ENCODE peak calls at places on chromosome 21, in seven cellular contexts. A is mesothelial cell of epicardium, G is foreskin keratinocyte, S is AG10803, V is A549, M is pancreas, O is WTC11. T is an unnamed sample.

GRCh38 chr21:45541221-45542039 is 810 bp downstream of the SLC19A1 start:
- DNase-seq in M (peak; percentile 73), O (peak; percentile 25), V (peak; percentile 80), G (no peak), S (peak; percentile 44), A (peak; percentile 47), T (peak; percentile 50)

GRCh38 chr21:18801468-18801867 is 397.9 kb upstream of the TMPRSS15 start:
- DNase-seq in A (no peak), M (no peak), O (peak; percentile 14), S (no peak), V (no peak), G (no peak), T (peak; percentile 2)

GRCh38 chr21:34302496-34302895 is 61.3 kb upstream of the KCNE2 start:
- DNase-seq in G (no peak), S (peak; percentile 57), A (no peak), V (no peak), M (no peak), O (no peak), T (no peak)

GRCh38 chr21:20882462-20883415 is 115.5 kb upstream of the NCAM2 start:
- DNase-seq in O (peak; percentile 47), S (no peak), A (peak; percentile 40), G (no peak), M (peak; percentile 15), V (no peak), T (no peak)

GRCh38 chr21:44461005-44461404 is 5.7 kb downstream of the LRRC3 start:
- DNase-seq in M (no peak), G (no peak), O (no peak), V (no peak), A (peak; percentile 37), S (no peak), T (no peak)

GRCh38 chr21:45987121-45987711 is 5.6 kb downstream of the COL6A1 start:
- DNase-seq in S (no peak), M (no peak), O (peak; percentile 8), V (no peak), A (no peak), G (no peak), T (no peak)

GRCh38 chr21:16028163-16028562 is 298.4 kb downstream of the USP25 start:
- DNase-seq in A (no peak), V (no peak), G (no peak), O (no peak), S (no peak), M (no peak), T (no peak)

GRCh38 chr21:44681152-44681551 is 811 bp downstream of the KRTAP12-1 start:
- DNase-seq in A (no peak), O (no peak), G (no peak), V (no peak), M (no peak), S (no peak), T (no peak)

GRCh38 chr21:41642399-41642798 is 124.5 kb downstream of the RIPK4 start:
- DNase-seq in S (peak; percentile 50), O (no peak), V (no peak), G (no peak), A (no peak), M (no peak), T (no peak)

GRCh38 chr21:41410767-41411448 is 15.1 kb upstream of the MX1 start:
- DNase-seq in G (no peak), A (no peak), V (no peak), O (no peak), M (no peak), S (no peak), T (no peak)

GRCh38 chr21:15870819-15871218 is 141.0 kb downstream of the USP25 start:
- DNase-seq in S (no peak), A (no peak), O (no peak), V (no peak), G (no peak), M (no peak), T (no peak)

GRCh38 chr21:34642211-34643075 is 26.4 kb upstream of the CLIC6 start:
- DNase-seq in S (peak; percentile 52), V (no peak), G (peak; percentile 17), M (no peak), O (no peak), A (no peak), T (no peak)

GRCh38 chr21:34958040-34958439 is 91.1 kb downstream of the RUNX1 start:
- DNase-seq in G (no peak), M (no peak), V (no peak), A (no peak), O (no peak), S (no peak), T (no peak)

GRCh38 chr21:45669382-45669781 is 25.9 kb downstream of the PCBP3 start:
- DNase-seq in O (no peak), G (no peak), M (no peak), V (no peak), A (no peak), S (no peak), T (no peak)

GRCh38 chr21:41508415-41509205 is 652 bp upstream of the TMPRSS2 start:
- DNase-seq in O (no peak), S (no peak), G (no peak), A (no peak), V (no peak), M (peak; percentile 59), T (no peak)

GRCh38 chr21:37093977-37094376 is 20.9 kb downstream of the TTC3 start:
- DNase-seq in V (no peak), A (no peak), M (no peak), G (no peak), O (no peak), S (no peak), T (no peak)

DNA sequence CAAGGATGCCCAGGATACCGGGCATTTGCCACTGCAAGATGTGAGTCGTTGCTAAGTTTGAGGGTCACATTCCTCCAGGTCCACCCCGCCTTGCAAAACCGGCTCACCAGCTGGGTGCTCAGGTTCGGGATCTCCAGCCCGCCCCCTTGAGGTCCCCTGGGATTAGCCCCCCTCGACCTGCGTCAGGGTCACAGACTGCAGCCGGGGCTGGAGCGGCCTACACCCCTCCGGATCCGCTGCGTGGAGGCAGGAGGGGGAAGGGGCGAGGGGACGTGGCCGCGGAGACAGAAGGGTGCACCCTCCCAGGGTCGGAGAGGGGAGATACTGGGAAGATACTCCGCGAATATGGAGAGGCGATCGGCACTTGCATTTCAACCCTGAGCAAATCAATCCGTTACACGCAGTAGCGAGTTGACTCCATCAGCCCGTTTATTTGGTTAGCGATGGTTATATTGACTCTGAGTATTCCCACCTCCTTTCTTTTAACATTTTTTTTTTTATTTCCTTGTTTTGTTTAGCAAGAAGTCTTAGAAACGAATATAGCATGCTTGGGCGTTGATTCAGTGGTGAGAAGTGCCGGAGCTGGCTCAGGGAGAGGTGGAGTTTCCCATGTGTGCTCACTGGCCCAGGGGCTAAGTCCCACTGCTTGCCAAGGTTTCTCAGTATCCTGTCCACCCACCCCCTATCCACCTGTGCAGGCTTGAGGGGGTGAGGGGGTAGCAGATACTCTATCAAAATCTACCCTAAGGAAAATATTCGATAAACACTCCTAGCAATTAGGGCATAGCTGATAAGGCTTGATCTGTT is 983 bp downstream of the IFNAR2 start:
- DNase-seq in M (peak; percentile 52), A (peak; percentile 51), G (no peak), S (peak; percentile 61), V (peak; percentile 40), O (peak; percentile 78), T (no peak)
- TF ChIP-seq CTCF in M (no peak), A (no peak), G (peak; percentile 37), S (peak; percentile 9), V (no peak), O (no peak), T (no peak)

GRCh38 chr21:43328591-43329360 is 98.2 kb downstream of the SIK1 start:
- DNase-seq in O (no peak), M (no peak), V (no peak), S (no peak), A (no peak), G (no peak), T (no peak)

GRCh38 chr21:43331111-43331961 is 95.6 kb downstream of the SIK1 start:
- DNase-seq in V (no peak), G (no peak), M (no peak), O (no peak), A (no peak), S (no peak), T (no peak)

GRCh38 chr21:43329361-43330269 is 97.3 kb downstream of the SIK1 start:
- DNase-seq in M (no peak), A (no peak), O (no peak), V (no peak), S (no peak), G (no peak), T (no peak)

GRCh38 chr21:43331962-43332458 is 94.9 kb downstream of the SIK1 start:
- DNase-seq in M (no peak), G (no peak), A (no peak), S (peak; percentile 43), O (no peak), V (peak; percentile 78), T (peak; percentile 65)

GRCh38 chr21:43330306-43330881 is 96.5 kb downstream of the SIK1 start:
- DNase-seq in M (no peak), A (no peak), S (no peak), O (no peak), V (no peak), G (no peak), T (no peak)
- TF ChIP-seq CTCF in M (no peak), A (no peak), S (no peak), O (no peak), V (no peak), G (no peak), T (no peak)

DNA sequence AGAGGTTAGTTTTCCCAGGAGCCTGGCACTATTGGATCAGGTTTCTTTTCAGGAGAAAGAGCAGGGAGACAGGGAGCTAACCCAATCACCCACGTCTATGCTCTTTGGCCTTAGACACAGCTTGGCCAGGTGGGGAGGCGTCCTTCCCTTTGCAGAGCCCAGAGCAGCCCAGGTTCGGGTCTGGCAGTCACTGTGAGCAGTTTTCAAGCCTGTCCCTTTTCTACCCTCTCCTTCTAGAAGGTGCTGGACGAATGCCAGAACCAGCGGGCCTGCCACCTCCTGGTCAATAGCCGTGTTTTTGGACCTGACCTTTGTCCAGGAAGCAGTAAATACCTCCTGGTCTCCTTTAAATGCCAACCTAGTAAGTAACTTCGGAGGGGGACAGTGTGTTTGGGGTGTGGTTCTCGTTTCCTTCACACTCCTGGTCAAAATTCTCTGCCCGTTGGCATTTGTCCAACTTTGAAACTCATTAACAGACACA is 44.9 kb downstream of the EVA1C start:
- DNase-seq in O (no peak), A (no peak), G (no peak), S (peak; percentile 23), M (peak; percentile 56), V (no peak), T (peak; percentile 36)
- TF ChIP-seq CTCF in O (no peak), A (no peak), G (no peak), S (no peak), M (peak; percentile 6), V (no peak), T (peak; percentile 43)

GRCh38 chr21:24369278-24369677 is 1238.0 kb downstream of the MRPL39 start:
- DNase-seq in S (no peak), V (no peak), O (no peak), G (no peak), A (no peak), M (no peak), T (no peak)

GRCh38 chr21:24369751-24370150 is 1237.5 kb downstream of the MRPL39 start:
- DNase-seq in O (no peak), V (no peak), G (no peak), S (no peak), A (no peak), M (no peak), T (no peak)

GRCh38 chr21:24375201-24375600 is 1232.1 kb downstream of the MRPL39 start:
- DNase-seq in G (no peak), M (no peak), S (no peak), A (no peak), V (no peak), O (peak; percentile 30), T (no peak)
- TF ChIP-seq CTCF in G (peak; percentile 29), M (no peak), S (no peak), A (no peak), V (no peak), O (no peak), T (peak; percentile 8)